ENCODE peak calls at places on chromosomes 4 and X, in five cellular contexts. One of them, this sample, is unnamed.

GRCh38 chr4:26181616-26182015 is 139.2 kb upstream of the RBPJ start:
- DNase-seq in Jurkat, Clone E6-1: no peak
- DNase-seq in ascending aorta: no peak
- DNase-seq in astrocyte: peak; percentile 38
- DNase-seq in fibroblast of mammary gland: peak; percentile 67
- DNase-seq in this sample: no peak

GRCh38 chrX:133337250-133337649 is 78.0 kb downstream of the GPC4 start:
- DNase-seq in Jurkat, Clone E6-1: no peak
- DNase-seq in ascending aorta: peak; percentile 65
- DNase-seq in astrocyte: no peak
- DNase-seq in fibroblast of mammary gland: no peak
- DNase-seq in this sample: no peak

GRCh38 chrX:118864063-118864630 is 40.5 kb downstream of the ZCCHC12 start:
- DNase-seq in astrocyte: no peak
- DNase-seq in Jurkat, Clone E6-1: no peak
- DNase-seq in fibroblast of mammary gland: no peak
- DNase-seq in ascending aorta: no peak
- DNase-seq in this sample: no peak

GRCh38 chr4:16176621-16177020 is 49.6 kb downstream of the TAPT1 start:
- DNase-seq in astrocyte: no peak
- DNase-seq in ascending aorta: no peak
- DNase-seq in fibroblast of mammary gland: no peak
- DNase-seq in Jurkat, Clone E6-1: no peak
- DNase-seq in this sample: no peak

GRCh38 chr4:73885570-73886230 is 16.5 kb downstream of the CXCL1 start:
- DNase-seq in astrocyte: peak; percentile 31
- DNase-seq in ascending aorta: no peak
- DNase-seq in fibroblast of mammary gland: peak; percentile 55
- DNase-seq in Jurkat, Clone E6-1: no peak
- DNase-seq in this sample: no peak

GRCh38 chr4:129641179-129641578 is 545.2 kb downstream of the C4orf33 start:
- DNase-seq in astrocyte: peak; percentile 16
- DNase-seq in fibroblast of mammary gland: peak; percentile 60
- DNase-seq in ascending aorta: peak; percentile 67
- DNase-seq in Jurkat, Clone E6-1: peak; percentile 63
- DNase-seq in this sample: peak; percentile 64

GRCh38 chr4:66572949-66573348 is 902.7 kb upstream of the EPHA5 start:
- DNase-seq in fibroblast of mammary gland: peak; percentile 45
- DNase-seq in astrocyte: peak; percentile 97
- DNase-seq in ascending aorta: no peak
- DNase-seq in Jurkat, Clone E6-1: no peak
- DNase-seq in this sample: no peak

GRCh38 chrX:133081990-133082389 is 14.9 kb downstream of the USP26 start:
- DNase-seq in fibroblast of mammary gland: no peak
- DNase-seq in astrocyte: no peak
- DNase-seq in ascending aorta: no peak
- DNase-seq in Jurkat, Clone E6-1: peak; percentile 49
- DNase-seq in this sample: no peak

GRCh38 chrX:39726810-39727209 is 370.9 kb downstream of the BCOR start:
- DNase-seq in fibroblast of mammary gland: peak; percentile 69
- DNase-seq in astrocyte: peak; percentile 67
- DNase-seq in Jurkat, Clone E6-1: no peak
- DNase-seq in ascending aorta: peak; percentile 66
- DNase-seq in this sample: peak; percentile 37

GRCh38 chr4:102217345-102217744 is 127.9 kb downstream of the SLC39A8 start:
- DNase-seq in ascending aorta: no peak
- DNase-seq in astrocyte: no peak
- DNase-seq in Jurkat, Clone E6-1: no peak
- DNase-seq in fibroblast of mammary gland: no peak
- DNase-seq in this sample: no peak

GRCh38 chrX:11648705-11649519 is 16.8 kb downstream of the ARHGAP6 start:
- DNase-seq in fibroblast of mammary gland: peak; percentile 40
- DNase-seq in ascending aorta: no peak
- DNase-seq in astrocyte: no peak
- DNase-seq in Jurkat, Clone E6-1: no peak
- DNase-seq in this sample: no peak
- H3K4me3 ChIP-seq in fibroblast of mammary gland: no peak overlapping the region
- H3K4me3 ChIP-seq in ascending aorta: no peak overlapping the region
- H3K4me3 ChIP-seq in astrocyte: no peak overlapping the region
- H3K4me3 ChIP-seq in Jurkat, Clone E6-1: no peak overlapping the region
- H3K4me3 ChIP-seq in this sample: no peak overlapping the region

DNA sequence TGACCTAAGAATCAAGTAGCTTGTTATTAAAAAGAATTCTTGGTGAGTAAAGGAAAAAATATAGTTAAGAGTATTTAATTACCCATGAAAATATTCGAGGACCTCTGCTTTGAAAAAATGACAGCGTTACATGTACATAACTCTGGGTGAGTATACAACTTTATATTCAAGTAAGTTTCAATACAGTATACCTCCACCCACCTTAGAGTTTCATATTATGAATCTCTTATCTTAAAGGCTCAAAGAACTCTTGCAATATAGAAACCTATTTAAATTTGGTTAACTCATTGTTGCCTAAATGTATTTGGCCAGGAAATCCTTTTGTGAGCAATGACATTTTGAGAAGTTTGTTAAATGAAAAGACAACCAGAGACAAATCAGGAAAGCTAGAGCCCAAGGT is 138.2 kb downstream of the QDPR start:
- DNase-seq in ascending aorta: no peak
- DNase-seq in fibroblast of mammary gland: no peak
- DNase-seq in Jurkat, Clone E6-1: no peak
- DNase-seq in astrocyte: no peak
- DNase-seq in this sample: no peak
- H3K4me3 ChIP-seq in ascending aorta: no peak overlapping the region
- H3K4me3 ChIP-seq in fibroblast of mammary gland: no peak overlapping the region
- H3K4me3 ChIP-seq in Jurkat, Clone E6-1: no peak overlapping the region
- H3K4me3 ChIP-seq in astrocyte: no peak overlapping the region
- H3K4me3 ChIP-seq in this sample: no peak overlapping the region

DNA sequence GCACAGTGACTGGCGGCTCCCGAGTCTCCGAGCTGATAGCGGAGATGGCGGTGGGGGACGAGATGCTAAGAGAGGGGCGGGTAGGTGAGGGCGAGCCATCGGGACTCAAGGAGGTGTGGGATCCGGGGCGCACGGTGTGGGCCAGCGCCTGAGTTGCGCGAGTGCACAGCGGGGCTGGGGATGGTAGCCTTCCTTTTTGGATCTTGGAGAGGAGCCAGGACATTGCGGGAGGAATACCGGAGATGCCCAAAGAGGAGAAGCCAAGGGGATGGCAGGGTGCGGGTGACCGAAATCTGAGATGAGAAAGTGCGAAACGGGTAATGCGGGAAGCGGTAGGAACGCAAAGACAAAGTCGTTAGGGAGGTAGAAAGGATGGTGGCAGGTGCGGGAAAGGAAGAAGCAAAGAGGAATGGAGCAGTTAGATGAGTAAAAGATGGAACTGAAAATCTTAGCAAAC is 438 bp upstream of the FAM184B start:
- DNase-seq in Jurkat, Clone E6-1: no peak
- DNase-seq in fibroblast of mammary gland: no peak
- DNase-seq in ascending aorta: no peak
- DNase-seq in astrocyte: no peak
- DNase-seq in this sample: no peak
- H3K4me3 ChIP-seq in Jurkat, Clone E6-1: no peak overlapping the region
- H3K4me3 ChIP-seq in fibroblast of mammary gland: no peak overlapping the region
- H3K4me3 ChIP-seq in ascending aorta: peak overlapping the region; percentile 54
- H3K4me3 ChIP-seq in astrocyte: peak overlapping the region; percentile 52
- H3K4me3 ChIP-seq in this sample: no peak overlapping the region

GRCh38 chrX:153945956-153946909 is 1.8 kb upstream of the RENBP start:
- DNase-seq in ascending aorta: no peak
- DNase-seq in fibroblast of mammary gland: no peak
- DNase-seq in astrocyte: no peak
- DNase-seq in Jurkat, Clone E6-1: no peak
- DNase-seq in this sample: no peak

GRCh38 chrX:153944140-153944799 is at the start of gene RENBP:
- DNase-seq in fibroblast of mammary gland: no peak
- DNase-seq in Jurkat, Clone E6-1: no peak
- DNase-seq in astrocyte: no peak
- DNase-seq in ascending aorta: no peak
- DNase-seq in this sample: peak; percentile 68

GRCh38 chrX:153941331-153942252 is 2.9 kb downstream of the RENBP start:
- DNase-seq in ascending aorta: no peak
- DNase-seq in fibroblast of mammary gland: no peak
- DNase-seq in astrocyte: no peak
- DNase-seq in Jurkat, Clone E6-1: no peak
- DNase-seq in this sample: peak; percentile 59

GRCh38 chrX:153946910-153947769 is 2.7 kb upstream of the RENBP start:
- DNase-seq in fibroblast of mammary gland: peak; percentile 85
- DNase-seq in ascending aorta: peak; percentile 83
- DNase-seq in astrocyte: peak; percentile 47
- DNase-seq in Jurkat, Clone E6-1: peak; percentile 70
- DNase-seq in this sample: peak; percentile 84

DNA sequence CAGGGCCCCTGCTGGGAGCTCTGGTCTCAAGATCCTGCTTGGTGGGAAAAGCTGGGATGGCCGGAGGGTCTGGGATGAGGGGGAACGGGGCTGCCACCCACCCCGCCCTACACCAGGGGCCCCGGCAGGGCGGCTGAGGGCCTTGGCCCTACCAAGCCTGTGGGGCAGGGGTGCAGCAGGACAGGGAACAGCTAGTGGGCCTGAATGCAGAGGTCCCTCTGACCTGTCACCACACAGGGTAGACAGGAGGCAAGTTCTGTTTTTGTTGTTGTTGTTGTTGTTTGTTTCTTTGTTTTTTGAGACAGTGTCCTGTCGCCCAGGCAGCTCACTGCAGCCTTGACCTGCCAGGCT is 332 bp upstream of the RENBP start:
- DNase-seq in astrocyte: no peak
- DNase-seq in Jurkat, Clone E6-1: no peak
- DNase-seq in fibroblast of mammary gland: no peak
- DNase-seq in ascending aorta: no peak
- DNase-seq in this sample: no peak
- H3K4me3 ChIP-seq in astrocyte: no peak overlapping the region
- H3K4me3 ChIP-seq in Jurkat, Clone E6-1: no peak overlapping the region
- H3K4me3 ChIP-seq in fibroblast of mammary gland: no peak overlapping the region
- H3K4me3 ChIP-seq in ascending aorta: peak overlapping the region; percentile 48
- H3K4me3 ChIP-seq in this sample: no peak overlapping the region

GRCh38 chrX:25049347-25049746 is 33.6 kb upstream of the ARX start:
- DNase-seq in ascending aorta: no peak
- DNase-seq in astrocyte: no peak
- DNase-seq in fibroblast of mammary gland: peak; percentile 12
- DNase-seq in Jurkat, Clone E6-1: peak; percentile 64
- DNase-seq in this sample: no peak
- H3K4me3 ChIP-seq in ascending aorta: no peak overlapping the region
- H3K4me3 ChIP-seq in astrocyte: no peak overlapping the region
- H3K4me3 ChIP-seq in fibroblast of mammary gland: no peak overlapping the region
- H3K4me3 ChIP-seq in Jurkat, Clone E6-1: no peak overlapping the region
- H3K4me3 ChIP-seq in this sample: no peak overlapping the region

DNA sequence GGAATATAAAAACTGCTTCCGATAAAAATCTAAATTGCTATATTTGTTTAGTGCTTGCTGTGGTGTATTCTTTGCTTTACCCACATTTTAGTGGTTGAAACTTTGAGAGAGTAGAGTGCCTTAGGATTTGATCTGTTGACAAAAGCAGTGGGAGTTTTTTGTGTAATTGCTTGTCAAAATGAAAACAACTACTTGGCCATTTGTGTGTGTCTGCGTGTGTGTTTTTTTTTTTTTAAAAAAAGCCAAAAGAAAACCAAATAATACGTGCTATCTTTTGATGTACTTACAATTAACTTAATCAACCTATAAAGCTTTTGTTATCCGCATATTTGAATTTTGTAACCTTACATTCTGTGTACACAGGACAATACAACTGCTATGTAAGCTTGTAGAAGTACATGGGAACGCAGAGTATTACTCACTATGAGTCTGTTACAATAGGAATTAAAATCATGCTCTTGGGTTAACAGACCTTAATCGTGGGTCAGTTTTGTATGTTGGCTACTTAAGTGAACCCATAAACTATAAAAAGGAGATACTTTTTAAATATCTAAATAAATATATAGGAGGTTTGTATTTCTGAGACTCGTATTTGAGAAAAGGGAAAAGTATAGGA is 353.5 kb downstream of the ARHGAP24 start:
- DNase-seq in fibroblast of mammary gland: peak; percentile 69
- DNase-seq in astrocyte: peak; percentile 61
- DNase-seq in Jurkat, Clone E6-1: no peak
- DNase-seq in ascending aorta: no peak
- DNase-seq in this sample: no peak
- H3K4me3 ChIP-seq in fibroblast of mammary gland: peak overlapping the region; percentile 15
- H3K4me3 ChIP-seq in astrocyte: peak overlapping the region; percentile 42
- H3K4me3 ChIP-seq in Jurkat, Clone E6-1: no peak overlapping the region
- H3K4me3 ChIP-seq in ascending aorta: peak overlapping the region; percentile 61
- H3K4me3 ChIP-seq in this sample: no peak overlapping the region

GRCh38 chrX:69503835-69504625 is at the start of gene NALF2:
- DNase-seq in astrocyte: peak; percentile 5
- DNase-seq in Jurkat, Clone E6-1: no peak
- DNase-seq in fibroblast of mammary gland: peak; percentile 36
- DNase-seq in ascending aorta: no peak
- DNase-seq in this sample: peak; percentile 92
- H3K4me3 ChIP-seq in astrocyte: no peak within 1 kb of the TSS
- H3K4me3 ChIP-seq in Jurkat, Clone E6-1: no peak within 1 kb of the TSS
- H3K4me3 ChIP-seq in fibroblast of mammary gland: no peak within 1 kb of the TSS
- H3K4me3 ChIP-seq in ascending aorta: peak within 1 kb of the TSS; percentile 66
- H3K4me3 ChIP-seq in this sample: peak within 1 kb of the TSS; percentile 40

GRCh38 chr4:152278505-152279301 is 257.2 kb downstream of the FBXW7 start:
- DNase-seq in ascending aorta: no peak
- DNase-seq in Jurkat, Clone E6-1: no peak
- DNase-seq in astrocyte: no peak
- DNase-seq in fibroblast of mammary gland: no peak
- DNase-seq in this sample: peak; percentile 55
- H3K4me3 ChIP-seq in ascending aorta: no peak overlapping the region
- H3K4me3 ChIP-seq in Jurkat, Clone E6-1: no peak overlapping the region
- H3K4me3 ChIP-seq in astrocyte: no peak overlapping the region
- H3K4me3 ChIP-seq in fibroblast of mammary gland: no peak overlapping the region
- H3K4me3 ChIP-seq in this sample: no peak overlapping the region

GRCh38 chr4:64489628-64490027 is 80.4 kb upstream of the TECRL start:
- DNase-seq in fibroblast of mammary gland: no peak
- DNase-seq in Jurkat, Clone E6-1: no peak
- DNase-seq in ascending aorta: no peak
- DNase-seq in astrocyte: no peak
- DNase-seq in this sample: no peak
- H3K4me3 ChIP-seq in fibroblast of mammary gland: no peak overlapping the region
- H3K4me3 ChIP-seq in Jurkat, Clone E6-1: no peak overlapping the region
- H3K4me3 ChIP-seq in ascending aorta: no peak overlapping the region
- H3K4me3 ChIP-seq in astrocyte: no peak overlapping the region
- H3K4me3 ChIP-seq in this sample: no peak overlapping the region

DNA sequence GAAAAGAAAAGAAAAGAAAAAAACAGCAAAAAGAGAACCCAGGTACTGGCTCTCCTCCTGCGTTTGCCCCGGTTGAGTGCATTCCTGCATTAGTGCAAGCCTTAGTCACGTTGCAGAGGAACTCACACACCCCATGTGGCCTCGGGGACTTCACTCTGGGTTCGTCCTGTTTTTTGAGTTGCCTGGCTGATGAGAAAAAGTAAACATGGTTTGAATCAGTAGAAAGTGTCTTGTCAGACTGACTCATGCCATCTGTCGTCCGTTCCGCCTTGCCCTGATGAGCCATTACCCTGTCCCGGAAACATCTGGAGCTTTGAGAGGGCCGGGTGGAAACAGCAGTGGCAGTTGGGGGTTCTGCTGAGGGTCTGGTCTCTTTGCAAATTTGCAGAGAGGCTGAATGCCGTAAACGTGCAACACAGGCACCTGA is 16.3 kb downstream of the CD99 start:
- DNase-seq in astrocyte: peak; percentile 70
- DNase-seq in Jurkat, Clone E6-1: peak; percentile 97
- DNase-seq in ascending aorta: peak; percentile 74
- DNase-seq in fibroblast of mammary gland: peak; percentile 97
- DNase-seq in this sample: peak; percentile 95
- H3K4me3 ChIP-seq in astrocyte: no peak overlapping the region
- H3K4me3 ChIP-seq in Jurkat, Clone E6-1: peak overlapping the region; percentile 32
- H3K4me3 ChIP-seq in ascending aorta: no peak overlapping the region
- H3K4me3 ChIP-seq in fibroblast of mammary gland: no peak overlapping the region
- H3K4me3 ChIP-seq in this sample: no peak overlapping the region